ENCODE peak calls at places on chromosomes 6 and 20, in nine cellular contexts. D, Q, L, H, X, P, N, K and J are unnamed samples.

GRCh38 chr6:13396241-13396792 is 68.0 kb upstream of the TBC1D7 start:
- DNase-seq in D (no peak), Q (no peak), L (no peak), H (no peak), X (no peak), P (no peak), N (no peak), K (no peak), J (no peak)

GRCh38 chr20:25077610-25078169 is 4.3 kb downstream of the VSX1 start:
- DNase-seq in D (no peak), Q (no peak), L (no peak), H (no peak), X (no peak), P (peak; percentile 85), N (no peak), K (no peak), J (no peak)

GRCh38 chr6:1123976-1124375 is 187.9 kb upstream of the FOXQ1 start:
- DNase-seq in D (no peak), Q (no peak), L (no peak), H (no peak), X (no peak), P (no peak), N (no peak), K (no peak), J (no peak)

GRCh38 chr6:2976060-2976459 is 4.7 kb upstream of the SERPINB6 start:
- DNase-seq in D (no peak), Q (no peak), L (no peak), H (no peak), X (no peak), P (no peak), N (no peak), K (no peak), J (no peak)

GRCh38 chr6:137016366-137016765 is 28.4 kb downstream of the IL20RA start:
- DNase-seq in D (no peak), Q (peak; percentile 23), L (no peak), H (no peak), X (no peak), P (no peak), N (no peak), K (no peak), J (no peak)

GRCh38 chr6:7727951-7728854 is 2.3 kb downstream of the BMP6 start:
- DNase-seq in D (no peak), Q (no peak), L (no peak), H (no peak), X (no peak), P (peak; percentile 59), N (no peak), K (no peak), J (peak; percentile 30)

GRCh38 chr20:62885808-62886708 is 24.4 kb upstream of the TCFL5 start:
- DNase-seq in D (no peak), Q (no peak), L (no peak), H (no peak), X (no peak), P (peak; percentile 26), N (no peak), K (peak; percentile 44), J (no peak)

GRCh38 chr6:75012018-75012417 is 193.8 kb downstream of the COL12A1 start:
- DNase-seq in D (no peak), Q (no peak), L (no peak), H (no peak), X (no peak), P (no peak), N (no peak), K (no peak), J (no peak)

GRCh38 chr6:159778131-159778530 is 11.3 kb downstream of the TCP1 start:
- DNase-seq in D (no peak), Q (no peak), L (no peak), H (no peak), X (no peak), P (no peak), N (no peak), K (no peak), J (no peak)

GRCh38 chr6:157046776-157047175 is 269.6 kb downstream of the ARID1B start:
- DNase-seq in D (no peak), Q (no peak), L (no peak), H (no peak), X (no peak), P (no peak), N (no peak), K (no peak), J (no peak)

GRCh38 chr20:46963758-46964181 is 69.1 kb downstream of the EYA2 start:
- DNase-seq in D (no peak), Q (no peak), L (no peak), H (no peak), X (no peak), P (no peak), N (no peak), K (no peak), J (no peak)

GRCh38 chr6:152117156-152118129 is 310.0 kb downstream of the ESR1 start:
- DNase-seq in D (no peak), Q (no peak), L (no peak), H (no peak), X (no peak), P (no peak), N (no peak), K (no peak), J (no peak)

GRCh38 chr6:752438-752837 is 59.5 kb upstream of the EXOC2 start:
- DNase-seq in D (no peak), Q (no peak), L (no peak), H (no peak), X (no peak), P (no peak), N (no peak), K (no peak), J (no peak)

GRCh38 chr6:154786144-154786868 is 53.1 kb downstream of the SCAF8 start:
- DNase-seq in D (no peak), Q (no peak), L (no peak), H (no peak), X (no peak), P (no peak), N (no peak), K (no peak), J (no peak)